ENCODE peak calls at places on chromosomes 16 and 17, in four cellular contexts. V is heart right ventricle, F is stomach, K is AG09309. I is an unnamed sample.

GRCh38 chr17:30256756-30257506 is 21.4 kb upstream of the SLC6A4 start:
- DNase-seq in V (no peak), F (no peak), K (no peak), I (peak; percentile 61)

GRCh38 chr16:75267631-75268264 is 16.3 kb upstream of the BCAR1 start:
- DNase-seq in V (peak; percentile 80), F (peak; percentile 65), K (no peak), I (no peak)

GRCh38 chr17:78432929-78433727 is 54.7 kb downstream of the PGS1 start:
- DNase-seq in V (no peak), F (no peak), K (no peak), I (no peak)

GRCh38 chr17:44797809-44798208 is 32.3 kb downstream of the GJC1 start:
- DNase-seq in V (no peak), F (no peak), K (no peak), I (no peak)

GRCh38 chr17:58229881-58230280 is 8.5 kb upstream of the LPO start:
- DNase-seq in V (no peak), F (no peak), K (no peak), I (no peak)

GRCh38 chr16:586047-586644 is 3.7 kb upstream of the RAB40C start:
- DNase-seq in V (no peak), F (no peak), K (no peak), I (peak; percentile 23)

GRCh38 chr16:82782715-82783251 is 156.0 kb downstream of the CDH13 start:
- DNase-seq in V (peak; percentile 24), F (no peak), K (no peak), I (no peak)

GRCh38 chr17:75832164-75832651 is 12.0 kb downstream of the UNC13D start:
- DNase-seq in V (no peak), F (peak; percentile 38), K (peak; percentile 59), I (peak; percentile 75)

GRCh38 chr17:81518785-81519283 is 6.2 kb upstream of the ACTG1 start:
- DNase-seq in V (peak; percentile 52), F (peak; percentile 70), K (no peak), I (peak; percentile 74)

GRCh38 chr17:42519546-42520444 is 16.2 kb upstream of the NAGLU start:
- DNase-seq in V (peak; percentile 85), F (peak; percentile 77), K (peak; percentile 96), I (peak; percentile 99)

GRCh38 chr16:85778873-85779272 is 20.5 kb downstream of the EMC8 start:
- DNase-seq in V (no peak), F (no peak), K (no peak), I (no peak)

GRCh38 chr16:75380870-75381269 is 52.4 kb downstream of the CFDP1 start:
- DNase-seq in V (no peak), F (no peak), K (no peak), I (peak; percentile 32)

GRCh38 chr17:31313982-31314787 is at the start of gene EVI2B:
- DNase-seq in V (no peak), F (no peak), K (peak; percentile 25), I (peak; percentile 53)

GRCh38 chr16:57826706-57827625 is 24.7 kb upstream of the KIFC3 start:
- DNase-seq in V (peak; percentile 54), F (no peak), K (no peak), I (peak; percentile 10)

GRCh38 chr17:7404737-7405412 is 978 bp upstream of the TMEM256 start:
- DNase-seq in V (peak; percentile 73), F (peak; percentile 60), K (no peak), I (no peak)

GRCh38 chr17:79670537-79671386 is 59.9 kb upstream of the RBFOX3 start:
- DNase-seq in V (no peak), F (no peak), K (no peak), I (peak; percentile 25)

GRCh38 chr17:2892305-2892971 is 96.2 kb downstream of the RAP1GAP2 start:
- DNase-seq in V (no peak), F (peak; percentile 74), K (peak; percentile 10), I (peak; percentile 94)

GRCh38 chr17:17385502-17385901 is 82.3 kb downstream of the NT5M start:
- DNase-seq in V (peak; percentile 43), F (no peak), K (no peak), I (no peak)

GRCh38 chr16:66271074-66272060 is 95.1 kb upstream of the CDH5 start:
- DNase-seq in V (no peak), F (no peak), K (no peak), I (peak; percentile 48)

GRCh38 chr17:44310612-44311376 is 2.4 kb downstream of the RUNDC3A start:
- DNase-seq in V (no peak), F (no peak), K (no peak), I (no peak)

GRCh38 chr16:51359141-51359960 is 208.3 kb upstream of the SALL1 start:
- DNase-seq in V (peak; percentile 13), F (no peak), K (no peak), I (peak; percentile 39)

DNA sequence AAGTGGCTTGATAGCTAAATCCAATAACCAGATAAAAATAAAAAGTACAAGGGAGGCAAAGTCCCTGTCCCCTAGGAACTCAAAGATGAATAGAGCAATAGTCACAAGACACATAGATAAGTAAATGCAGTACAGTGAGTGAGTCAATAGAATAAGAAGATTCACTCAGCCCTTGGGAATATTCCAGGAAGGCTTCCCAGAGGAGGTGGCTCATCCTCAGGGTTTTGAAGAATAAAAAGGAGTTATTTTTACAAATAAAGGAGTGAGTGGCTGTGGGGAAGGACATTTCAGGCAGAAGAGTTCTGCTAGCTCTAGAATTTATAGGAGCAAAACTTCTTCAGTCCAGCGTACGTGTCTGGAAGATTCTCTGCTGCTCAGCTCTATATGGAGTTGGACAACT is 177.4 kb upstream of the SDK2 start:
- DNase-seq in V (no peak), F (no peak), K (no peak), I (no peak)
- H3K4me3 ChIP-seq in V (no peak overlapping the region), F (no peak overlapping the region), K (no peak overlapping the region), I (no peak overlapping the region)

GRCh38 chr16:12551946-12552345 is 251.7 kb downstream of the CPPED1 start:
- DNase-seq in V (no peak), F (no peak), K (no peak), I (no peak)
- TF ChIP-seq CTCF in V (no peak), F (no peak), K (no peak), I (no peak)

GRCh38 chr16:80743273-80743672 is 61.1 kb downstream of the CDYL2 start:
- DNase-seq in V (no peak), F (no peak), K (no peak), I (no peak)
- H3K4me3 ChIP-seq in V (no peak overlapping the region), F (no peak overlapping the region), K (no peak overlapping the region), I (no peak overlapping the region)

GRCh38 chr16:13808075-13808474 is 111.9 kb upstream of the ERCC4 start:
- DNase-seq in V (no peak), F (no peak), K (no peak), I (no peak)

GRCh38 chr16:13798211-13798610 is 121.7 kb upstream of the ERCC4 start:
- DNase-seq in V (no peak), F (no peak), K (no peak), I (no peak)

GRCh38 chr16:13809765-13810164 is 110.2 kb upstream of the ERCC4 start:
- DNase-seq in V (no peak), F (no peak), K (no peak), I (no peak)

DNA sequence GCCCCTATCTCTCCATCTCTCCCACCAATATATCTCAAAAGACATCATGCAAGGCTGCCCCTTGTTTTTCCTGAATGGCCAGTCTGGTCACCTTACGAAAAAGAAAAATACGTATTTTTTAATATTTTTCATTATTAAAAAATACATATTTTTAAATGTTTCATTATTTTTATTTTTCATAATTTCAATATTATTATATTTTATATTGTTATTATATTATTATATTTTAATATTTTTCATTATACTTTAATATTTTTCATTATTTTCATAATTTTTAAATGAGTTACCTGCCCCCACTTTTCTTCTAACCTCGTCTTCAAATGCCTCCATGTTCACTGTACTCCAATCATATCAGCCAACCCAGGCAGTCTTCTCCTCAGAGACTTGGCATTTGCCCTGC is 116.0 kb upstream of the ERCC4 start:
- DNase-seq in V (no peak), F (no peak), K (no peak), I (no peak)
- TF ChIP-seq CTCF in V (no peak), F (no peak), K (no peak), I (no peak)

GRCh38 chr17:41308918-41309359 is at the start of gene KRTAP16-1:
- DNase-seq in V (no peak), F (no peak), K (no peak), I (no peak)
- H3K4me3 ChIP-seq in V (no peak within 1 kb of the TSS), F (peak within 1 kb of the TSS; percentile 12), K (no peak within 1 kb of the TSS), I (no peak within 1 kb of the TSS)